ENCODE peak calls at places on chromosomes 11 and 22, in four cellular contexts. P, Z, L and D are unnamed samples. For H3K9me3, the result is how much of the 10 kb centered on the place peaks cover.

GRCh38 chr22:19446603-19447387 is 716 bp downstream of the C22orf39 start:
- DNase-seq in L (no peak), P (no peak), Z (no peak), D (no peak)

GRCh38 chr11:45652781-45653180 is 12.6 kb downstream of the CHST1 start:
- DNase-seq in L (no peak), Z (no peak), P (peak), D (no peak)

GRCh38 chr11:130796828-130797227 is 119.5 kb downstream of the SNX19 start:
- DNase-seq in Z (no peak), L (no peak), P (no peak), D (no peak)

GRCh38 chr11:111514216-111515031 is at the start of gene HOATZ:
- DNase-seq in L (peak), P (no peak), Z (no peak), D (no peak)

GRCh38 chr22:20624161-20624616 is 116.8 kb downstream of the MED15 start:
- DNase-seq in Z (no peak), L (no peak), P (no peak), D (no peak)

GRCh38 chr11:129702410-129703390 is 112.9 kb upstream of the TMEM45B start:
- DNase-seq in P (no peak), L (no peak), Z (no peak), D (no peak)

GRCh38 chr11:112532506-112532905 is 271.8 kb upstream of the PLET1 start:
- DNase-seq in Z (no peak), L (no peak), P (no peak), D (no peak)

GRCh38 chr11:27124514-27125264 is 84.1 kb downstream of the BBOX1 start:
- DNase-seq in L (no peak), Z (no peak), P (no peak), D (no peak)

DNA sequence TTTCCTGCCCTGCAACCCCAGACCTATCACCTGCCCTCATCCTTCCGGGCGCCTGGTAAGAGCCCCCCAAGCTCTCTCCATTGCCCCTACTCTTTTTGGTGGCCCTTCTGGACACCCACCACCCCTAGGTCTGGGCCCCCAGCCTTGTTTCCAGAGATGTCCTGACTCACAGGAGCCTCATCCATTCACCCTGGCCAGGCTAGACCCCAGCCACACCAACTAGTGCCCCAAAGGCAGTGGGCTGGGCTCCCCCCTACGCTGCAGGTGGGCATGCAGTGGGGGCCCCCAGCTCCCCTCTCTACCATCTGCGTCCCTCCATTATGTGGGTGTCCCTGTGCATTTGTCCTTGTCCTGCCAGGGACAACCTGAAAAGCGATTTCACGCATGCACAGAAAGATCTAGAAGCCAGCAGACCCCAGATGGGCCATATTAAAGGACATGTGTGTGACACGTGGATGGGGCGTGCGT is 1.4 kb downstream of the MRGPRF start:
- DNase-seq in Z (no peak), L (peak), P (peak), D (no peak)
- H3K4me3 ChIP-seq in Z (peak), L (peak), P (peak), D (peak)

GRCh38 chr11:70040869-70041501 is 37.1 kb upstream of the ANO1 start:
- DNase-seq in L (no peak), P (peak), Z (no peak), D (no peak)
- H3K9me3 ChIP-seq in L (under half), P (under half), Z (under half), D (under half)

GRCh38 chr22:24290459-24290858 is 19.8 kb downstream of the SPECC1L start:
- DNase-seq in Z (no peak), P (no peak), L (no peak), D (no peak)
- H3K27ac ChIP-seq in Z (peak), P (peak), L (peak), D (peak)

GRCh38 chr11:119338318-119338890 is 2.3 kb downstream of the C1QTNF5 start:
- DNase-seq in P (peak), Z (peak), L (peak), D (peak)

GRCh38 chr11:119338946-119339580 is 1.6 kb downstream of the C1QTNF5 start:
- DNase-seq in Z (no peak), P (no peak), L (peak), D (peak)

GRCh38 chr11:119340335-119341221 is at the start of gene C1QTNF5:
- DNase-seq in Z (peak), P (peak), L (peak), D (peak)

GRCh38 chr11:119341222-119342022 is 739 bp upstream of the C1QTNF5 start:
- DNase-seq in L (peak), Z (no peak), P (no peak), D (no peak)

GRCh38 chr11:119339581-119340334 is 925 bp downstream of the C1QTNF5 start:
- DNase-seq in P (peak), L (peak), Z (peak), D (peak)
- H3K4me3 ChIP-seq in P (peak), L (peak), Z (peak), D (peak)

GRCh38 chr11:2621919-2622318 is 77.9 kb downstream of the KCNQ1OT1 start:
- DNase-seq in Z (no peak), P (no peak), L (no peak), D (no peak)
- H3K9me3 ChIP-seq in Z (under half), P (under half), L (under half), D (under half)